ENCODE peak calls at places on chromosomes 4 and X, in eight cellular contexts. U, M, F, H, X, L, S and Y are unnamed samples.

GRCh38 chrX:45781901-45782553 is 581.4 kb upstream of the DIPK2B start:
- DNase-seq in U (no peak), M (peak), F (peak), H (peak), X (no peak), L (peak), S (peak), Y (peak)

GRCh38 chr4:110200673-110201072 is 2.3 kb upstream of the ELOVL6 start:
- DNase-seq in U (no peak), M (no peak), F (no peak), H (no peak), X (no peak), L (no peak), S (no peak), Y (no peak)

GRCh38 chr4:183658362-183659028 is 490 bp downstream of the RWDD4 start:
- DNase-seq in U (no peak), M (peak), F (peak), H (peak), X (no peak), L (no peak), S (peak), Y (peak)

GRCh38 chrX:103554687-103555417 is 30.5 kb upstream of the TCEAL4 start:
- DNase-seq in U (no peak), M (peak), F (peak), H (peak), X (no peak), L (peak), S (peak), Y (peak)

GRCh38 chr4:110704748-110705439 is 82.0 kb upstream of the PITX2 start:
- DNase-seq in U (no peak), M (no peak), F (no peak), H (no peak), X (no peak), L (no peak), S (no peak), Y (no peak)

GRCh38 chr4:7736436-7737267 is 203.0 kb downstream of the AFAP1 start:
- DNase-seq in U (no peak), M (peak), F (peak), H (no peak), X (no peak), L (peak), S (no peak), Y (no peak)

GRCh38 chr4:11399461-11399971 is 29.2 kb downstream of the HS3ST1 start:
- DNase-seq in U (no peak), M (no peak), F (no peak), H (no peak), X (no peak), L (no peak), S (no peak), Y (no peak)

GRCh38 chr4:156662921-156663320 is 308.7 kb downstream of the PDGFC start:
- DNase-seq in U (no peak), M (no peak), F (peak), H (no peak), X (no peak), L (peak), S (no peak), Y (no peak)

GRCh38 chr4:172892300-172892699 is 276.3 kb upstream of the GALNT7 start:
- DNase-seq in U (no peak), M (peak), F (peak), H (peak), X (peak), L (no peak), S (peak), Y (peak)

GRCh38 chr4:114385195-114385985 is 213.2 kb upstream of the UGT8 start:
- DNase-seq in U (no peak), M (no peak), F (no peak), H (no peak), X (no peak), L (no peak), S (no peak), Y (no peak)

GRCh38 chr4:110059556-110060191 is 138.7 kb downstream of the ELOVL6 start:
- DNase-seq in U (no peak), M (peak), F (peak), H (peak), X (no peak), L (no peak), S (no peak), Y (peak)

GRCh38 chrX:10156199-10157031 is at the start of gene CLCN4:
- DNase-seq in U (no peak), M (no peak), F (peak), H (no peak), X (peak), L (no peak), S (peak), Y (peak)

GRCh38 chr4:183838987-183839712 is 66.0 kb upstream of the STOX2 start:
- DNase-seq in U (no peak), M (peak), F (peak), H (peak), X (no peak), L (peak), S (no peak), Y (peak)

GRCh38 chr4:71138007-71138600 is 144.7 kb downstream of the DCK start:
- DNase-seq in U (no peak), M (no peak), F (no peak), H (no peak), X (no peak), L (no peak), S (no peak), Y (peak)
- TF ChIP-seq CTCF in U (no peak), M (no peak), F (no peak), H (no peak), X (no peak), L (no peak), S (no peak), Y (no peak)

DNA sequence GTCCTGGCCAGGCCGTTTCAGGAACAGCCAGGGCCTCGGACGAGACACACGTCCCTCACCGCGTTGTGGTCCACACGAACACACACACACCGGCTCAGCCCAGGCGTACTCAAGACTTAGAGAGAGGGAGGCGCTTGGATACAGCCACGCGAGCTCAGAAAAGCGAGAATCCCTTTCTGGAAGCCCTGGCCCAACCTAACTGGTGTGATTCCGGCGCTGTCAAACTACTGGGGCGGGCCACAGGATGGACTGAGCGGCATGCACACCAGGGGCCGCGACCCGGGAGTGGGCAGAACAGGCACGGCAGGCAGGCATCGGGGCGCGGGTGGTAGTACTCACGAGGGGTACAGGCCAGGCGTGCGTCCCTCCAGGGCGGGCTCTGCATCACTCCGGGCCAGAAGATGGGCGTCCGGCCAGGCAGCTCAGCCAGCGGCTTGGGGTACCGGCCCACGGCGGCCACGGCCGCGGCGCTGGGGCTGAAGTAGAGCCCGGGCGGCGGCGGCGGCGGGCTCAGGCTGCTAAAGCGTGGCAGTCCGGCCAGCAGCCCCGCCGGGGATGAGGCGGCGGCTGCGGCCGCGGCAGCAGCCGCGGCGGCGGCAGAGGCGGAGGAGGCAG is 1.8 kb downstream of the NKX6-1 start:
- DNase-seq in U (no peak), M (peak), F (no peak), H (no peak), X (no peak), L (peak), S (no peak), Y (no peak)
- H3K4me3 ChIP-seq in U (peak), M (peak), F (no peak), H (no peak), X (peak), L (peak), S (no peak), Y (no peak)

GRCh38 chrX:47561653-47562151 is 697 bp downstream of the ARAF start:
- DNase-seq in U (no peak), M (no peak), F (no peak), H (no peak), X (no peak), L (no peak), S (no peak), Y (no peak)

GRCh38 chrX:47563801-47564315 is 2.9 kb downstream of the ARAF start:
- DNase-seq in U (no peak), M (no peak), F (peak), H (peak), X (no peak), L (peak), S (no peak), Y (peak)

GRCh38 chrX:47564438-47565085 is 3.6 kb downstream of the ARAF start:
- DNase-seq in U (no peak), M (no peak), F (no peak), H (no peak), X (no peak), L (no peak), S (no peak), Y (no peak)

GRCh38 chrX:47560831-47561652 is at the start of gene ARAF:
- DNase-seq in U (peak), M (peak), F (peak), H (peak), X (peak), L (peak), S (peak), Y (peak)

GRCh38 chrX:47562615-47563243 is 1.7 kb downstream of the ARAF start:
- DNase-seq in U (no peak), M (peak), F (peak), H (no peak), X (no peak), L (no peak), S (no peak), Y (peak)
- TF ChIP-seq CTCF in U (no peak), M (peak), F (peak), H (peak), X (peak), L (peak), S (no peak), Y (peak)

GRCh38 chrX:2376166-2376565 is 124.6 kb downstream of the DHRSX start:
- DNase-seq in U (no peak), M (no peak), F (no peak), H (no peak), X (no peak), L (no peak), S (no peak), Y (no peak)

GRCh38 chrX:2374086-2374485 is 126.7 kb downstream of the DHRSX start:
- DNase-seq in U (no peak), M (peak), F (no peak), H (no peak), X (no peak), L (peak), S (no peak), Y (no peak)

GRCh38 chrX:2373615-2374014 is 127.2 kb downstream of the DHRSX start:
- DNase-seq in U (no peak), M (no peak), F (no peak), H (no peak), X (no peak), L (no peak), S (no peak), Y (no peak)

GRCh38 chrX:2371026-2371778 is 129.6 kb downstream of the DHRSX start:
- DNase-seq in U (no peak), M (peak), F (no peak), H (no peak), X (no peak), L (peak), S (no peak), Y (no peak)

DNA sequence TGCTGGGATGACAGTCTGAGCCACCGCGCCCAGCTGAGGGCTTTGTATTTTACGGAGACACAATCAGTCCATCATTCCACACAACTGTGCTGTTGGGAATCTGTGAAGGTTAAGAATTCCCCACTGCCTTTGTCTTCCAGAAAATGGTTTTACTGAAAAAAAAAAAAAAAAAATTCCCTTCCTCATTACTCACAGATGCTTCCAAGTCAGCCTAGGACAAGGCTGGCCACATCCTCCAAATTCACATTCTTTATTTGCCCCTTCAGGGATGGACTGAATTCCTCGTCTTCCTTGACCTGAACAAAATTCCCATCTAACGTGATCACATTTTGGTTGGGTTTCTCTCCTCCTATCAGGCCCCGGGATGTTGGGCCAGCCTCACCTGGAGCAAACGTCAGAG is 130.3 kb downstream of the DHRSX start:
- DNase-seq in U (no peak), M (peak), F (peak), H (no peak), X (no peak), L (peak), S (no peak), Y (no peak)
- H3K4me3 ChIP-seq in U (no peak), M (no peak), F (no peak), H (no peak), X (no peak), L (no peak), S (no peak), Y (no peak)